ENCODE peak calls at places on chromosomes 1 and 21, in four cellular contexts. R, F, L and G are unnamed samples.
A peak's percentile ranks its signal among the peaks of the same experiment; 100 is the strongest.

GRCh38 chr1:214808845-214809460 is 206.0 kb downstream of the CENPF start:
- DNase-seq in R (peak; percentile 12), L (peak; percentile 58), F (peak; percentile 49), G (peak; percentile 40)

GRCh38 chr1:153680120-153680403 is 1.6 kb downstream of the NPR1 start:
- DNase-seq in R (no peak), F (peak; percentile 59), L (no peak), G (no peak)

GRCh38 chr1:21783679-21784603 is 992 bp upstream of the USP48 start:
- DNase-seq in F (peak; percentile 99), L (peak; percentile 99), R (peak; percentile 99), G (no peak)

GRCh38 chr21:34996304-34997081 is 52.6 kb downstream of the RUNX1 start:
- DNase-seq in R (peak; percentile 92), L (no peak), F (no peak), G (peak; percentile 42)

GRCh38 chr1:40699787-40700186 is 8.3 kb downstream of the NFYC start:
- DNase-seq in F (no peak), R (no peak), L (no peak), G (no peak)

GRCh38 chr1:110948038-110948810 is 15.5 kb downstream of the LRIF1 start:
- DNase-seq in R (no peak), L (peak; percentile 5), F (no peak), G (peak; percentile 32)

GRCh38 chr1:157831968-157832626 is 9.5 kb downstream of the CD5L start:
- DNase-seq in R (no peak), F (no peak), L (peak; percentile 10), G (no peak)

GRCh38 chr1:211604548-211604947 is 25.6 kb upstream of the SLC30A1 start:
- DNase-seq in L (no peak), R (no peak), F (no peak), G (no peak)

GRCh38 chr1:228338521-228339051 is 68.0 kb downstream of the TRIM11 start:
- DNase-seq in R (peak; percentile 46), F (peak; percentile 42), L (no peak), G (no peak)

GRCh38 chr1:241235236-241235897 is 121.6 kb downstream of the RGS7 start:
- DNase-seq in L (peak; percentile 54), F (no peak), R (no peak), G (no peak)

GRCh38 chr1:14774225-14774624 is 175.7 kb downstream of the KAZN start:
- DNase-seq in F (no peak), L (no peak), R (no peak), G (no peak)

GRCh38 chr1:41713557-41714327 is 205.0 kb downstream of the HIVEP3 start:
- DNase-seq in R (no peak), F (no peak), L (peak; percentile 69), G (peak; percentile 32)

GRCh38 chr1:94643776-94644175 is 102.2 kb upstream of the F3 start:
- DNase-seq in L (no peak), F (peak; percentile 44), R (no peak), G (no peak)

GRCh38 chr21:36532769-36533467 is 53.0 kb upstream of the CLDN14 start:
- DNase-seq in F (no peak), R (no peak), L (no peak), G (no peak)
- H3K27me3 ChIP-seq in F (no peaks in the 10 kb centered on the region), R (peaks cover 31% of the 10 kb centered on the region), L (no peaks in the 10 kb centered on the region), G (no peaks in the 10 kb centered on the region)

GRCh38 chr1:31241321-31241720 is 1.6 kb upstream of the NKAIN1 start:
- DNase-seq in R (no peak), L (no peak), F (no peak), G (no peak)

GRCh38 chr1:31234870-31235269 is 4.8 kb downstream of the NKAIN1 start:
- DNase-seq in F (no peak), L (no peak), R (no peak), G (no peak)

GRCh38 chr1:31238612-31238985 is 1.1 kb downstream of the NKAIN1 start:
- DNase-seq in L (no peak), F (no peak), R (no peak), G (no peak)

GRCh38 chr1:31239653-31240241 is at the start of gene NKAIN1:
- DNase-seq in F (peak; percentile 86), R (peak; percentile 18), L (peak; percentile 70), G (peak; percentile 29)

GRCh38 chr1:31238986-31239613 is 587 bp downstream of the NKAIN1 start:
- DNase-seq in L (peak; percentile 55), R (no peak), F (peak; percentile 85), G (peak; percentile 29)
- H3K9ac ChIP-seq in L (peak overlapping the region; percentile 70), R (no peak overlapping the region), F (peak overlapping the region; percentile 8), G (no peak overlapping the region)

GRCh38 chr21:39078322-39079065 is 104.8 kb downstream of the PSMG1 start:
- DNase-seq in F (no peak), R (no peak), L (no peak), G (no peak)

GRCh38 chr21:39079617-39080016 is 103.6 kb downstream of the PSMG1 start:
- DNase-seq in R (peak; percentile 35), L (no peak), F (no peak), G (no peak)

GRCh38 chr21:39074508-39074907 is 108.7 kb downstream of the PSMG1 start:
- DNase-seq in L (no peak), F (no peak), R (no peak), G (no peak)

GRCh38 chr21:39080366-39080765 is 102.9 kb downstream of the PSMG1 start:
- DNase-seq in L (no peak), F (no peak), R (no peak), G (no peak)

DNA sequence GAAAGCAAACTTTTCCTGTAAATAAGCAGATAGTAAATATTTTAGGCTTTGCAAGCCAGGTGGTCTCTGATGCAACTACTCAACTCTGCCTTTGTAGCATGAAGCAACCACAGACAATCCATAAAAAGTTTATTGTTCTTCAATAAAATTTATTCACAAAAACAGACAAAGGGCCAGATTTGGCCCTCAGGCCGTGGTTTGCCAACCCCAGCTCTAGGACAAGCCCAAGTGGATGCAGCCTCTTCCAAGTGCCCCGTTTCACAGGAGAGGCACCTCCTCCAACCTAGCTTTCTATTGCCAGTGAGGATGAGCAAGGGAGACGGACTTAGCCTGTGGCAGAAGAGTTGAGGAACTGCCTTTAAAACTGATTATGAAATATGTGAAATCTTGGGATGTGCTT is 105.4 kb downstream of the PSMG1 start:
- DNase-seq in L (no peak), F (no peak), R (no peak), G (no peak)
- H3K27me3 ChIP-seq in L (no peaks in the 10 kb centered on the region), F (no peaks in the 10 kb centered on the region), R (peaks cover 27% of the 10 kb centered on the region), G (no peaks in the 10 kb centered on the region)

GRCh38 chr1:77757066-77757584 is 2.5 kb downstream of the USP33 start:
- DNase-seq in F (no peak), R (no peak), L (no peak), G (no peak)

GRCh38 chr1:77756052-77756754 is 3.4 kb downstream of the USP33 start:
- DNase-seq in R (no peak), F (peak; percentile 53), L (peak; percentile 21), G (no peak)

GRCh38 chr1:77759090-77760028 is at the start of gene USP33:
- DNase-seq in F (peak; percentile 96), R (peak; percentile 94), L (peak; percentile 92), G (peak; percentile 76)

GRCh38 chr1:77762072-77762476 is 2.4 kb upstream of the USP33 start:
- DNase-seq in R (peak; percentile 79), L (no peak), F (no peak), G (peak; percentile 85)

GRCh38 chr1:77757616-77758015 is 2.0 kb downstream of the USP33 start:
- DNase-seq in L (no peak), R (no peak), F (no peak), G (peak; percentile 37)
- H3K9ac ChIP-seq in L (no peak overlapping the region), R (peak overlapping the region; percentile 82), F (no peak overlapping the region), G (no peak overlapping the region)

GRCh38 chr1:4081806-4082645 is 182.0 kb upstream of the C1orf174 start:
- DNase-seq in R (no peak), F (no peak), L (no peak), G (no peak)
- H3K27me3 ChIP-seq in R (peaks cover 7% of the 10 kb centered on the region), F (no peaks in the 10 kb centered on the region), L (no peaks in the 10 kb centered on the region), G (no peaks in the 10 kb centered on the region)

DNA sequence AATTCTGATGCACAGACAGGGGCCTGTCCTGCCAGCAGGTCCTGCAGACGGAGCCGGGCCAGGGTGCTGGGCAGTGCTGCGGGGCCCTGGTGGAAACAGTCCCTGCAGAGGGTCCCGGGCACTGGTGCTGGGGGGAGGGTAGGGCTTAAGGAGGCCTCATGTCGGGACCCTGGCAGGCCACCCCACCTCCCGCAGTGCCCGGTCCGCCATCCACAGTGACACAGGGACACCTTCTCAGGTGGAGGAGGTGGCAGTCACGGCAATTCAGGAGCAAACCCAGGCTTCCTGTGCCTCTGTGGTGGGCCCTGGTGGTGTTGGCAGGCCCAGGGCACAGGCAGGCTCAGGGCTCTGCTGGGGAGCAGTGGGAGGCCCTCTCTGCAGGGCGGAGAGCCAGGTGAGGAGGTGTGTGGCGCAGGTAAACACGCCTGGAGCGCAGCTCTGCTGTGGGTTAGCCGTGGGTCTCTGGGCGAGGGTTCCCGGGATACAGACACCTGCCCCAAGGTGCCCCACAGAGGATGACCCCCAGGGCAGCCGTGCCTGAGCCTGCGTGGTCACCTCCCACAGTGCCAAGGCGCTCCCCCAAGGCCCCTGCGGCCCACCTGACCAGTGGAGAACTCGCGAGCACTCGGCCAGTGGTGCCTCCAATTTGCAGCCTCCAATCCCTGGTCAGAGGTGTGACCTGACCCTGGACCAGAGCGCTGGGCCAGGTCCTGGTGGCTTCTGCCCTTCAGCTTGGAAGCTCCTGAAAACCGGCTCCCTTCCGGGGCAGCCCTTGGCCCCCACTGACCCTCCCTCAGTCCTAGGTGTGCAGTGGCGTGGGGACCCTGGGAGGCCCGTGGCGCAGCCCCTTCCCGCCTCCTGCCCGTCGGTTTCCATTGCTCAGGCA is 19.2 kb downstream of the COL18A1 start:
- DNase-seq in L (no peak), R (no peak), F (peak; percentile 46), G (no peak)
- H3K9ac ChIP-seq in L (no peak overlapping the region), R (no peak overlapping the region), F (no peak overlapping the region), G (no peak overlapping the region)

DNA sequence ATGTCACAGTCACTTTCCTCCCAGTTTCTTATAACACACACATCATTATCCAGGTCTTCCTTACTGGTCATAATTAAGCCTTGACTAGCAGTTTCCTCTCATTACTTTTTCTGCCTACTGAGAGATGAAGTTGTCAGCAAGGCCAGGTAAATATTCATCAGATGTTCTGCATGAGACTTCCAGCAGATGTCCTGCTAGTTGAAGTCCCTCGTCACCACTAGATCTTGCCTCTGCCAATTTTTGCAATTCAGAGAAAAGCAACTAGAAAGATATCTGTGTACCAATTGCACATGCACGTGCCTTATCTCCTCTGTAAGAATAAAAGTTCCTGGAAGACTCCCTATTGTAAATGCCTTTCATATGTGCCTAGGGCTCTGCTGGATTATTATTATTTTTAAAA is 18.3 kb downstream of the ACKR1 start:
- DNase-seq in F (no peak), L (no peak), R (no peak), G (no peak)
- H3K27me3 ChIP-seq in F (no peaks in the 10 kb centered on the region), L (no peaks in the 10 kb centered on the region), R (no peaks in the 10 kb centered on the region), G (no peaks in the 10 kb centered on the region)

DNA sequence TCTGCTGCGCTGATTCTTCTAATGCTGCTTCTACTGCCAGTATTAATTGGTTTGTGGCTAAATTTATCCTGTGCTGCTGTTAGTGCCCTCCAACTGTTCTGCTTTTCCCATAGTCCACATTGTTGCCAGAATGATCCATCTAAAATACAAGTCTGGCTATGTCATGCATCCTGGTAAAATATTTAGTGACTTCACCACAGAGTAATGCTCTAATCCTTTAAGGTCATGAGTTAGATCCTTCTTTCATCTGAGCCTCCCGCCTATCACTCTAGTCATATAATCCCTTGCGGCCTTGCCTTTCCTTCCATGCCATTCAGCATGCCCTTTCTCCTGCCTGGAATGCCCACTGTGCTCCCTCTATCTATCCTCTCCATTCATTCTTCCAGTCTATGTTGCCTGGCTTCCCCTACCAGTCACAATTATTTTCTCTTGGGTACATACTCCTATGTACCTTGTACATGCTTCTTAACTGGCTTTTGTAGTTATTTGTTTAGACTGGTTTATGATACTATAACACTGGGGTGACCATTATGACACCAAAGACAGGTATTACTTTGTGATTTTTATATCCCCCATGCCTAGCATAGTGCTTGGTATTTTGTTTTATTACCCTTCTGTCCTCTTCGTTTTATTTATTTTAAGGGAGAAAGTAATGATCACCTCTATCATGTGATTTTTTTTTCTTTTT is 144.0 kb downstream of the MAGI3 start:
- DNase-seq in F (no peak), L (peak; percentile 71), R (no peak), G (peak; percentile 20)
- H3K9ac ChIP-seq in F (no peak overlapping the region), L (no peak overlapping the region), R (no peak overlapping the region), G (no peak overlapping the region)